ENCODE peak calls at places on chromosomes 2 and 18, in four cellular contexts. P, Q, E and D are unnamed samples.

GRCh38 chr2:60517441-60517840 is 36.0 kb downstream of the BCL11A start:
- DNase-seq in P (no peak), Q (peak), E (no peak), D (no peak)

GRCh38 chr2:240836781-240837467 is 16.9 kb upstream of the KIF1A start:
- DNase-seq in P (no peak), Q (peak), E (no peak), D (no peak)

GRCh38 chr2:233424028-233424951 is 70.0 kb downstream of the DGKD start:
- DNase-seq in P (peak), Q (no peak), E (peak), D (no peak)

GRCh38 chr2:149401007-149401406 is 70.6 kb downstream of the LYPD6 start:
- DNase-seq in P (no peak), Q (no peak), E (no peak), D (no peak)

GRCh38 chr2:215764441-215765048 is 248.8 kb downstream of the MREG start:
- DNase-seq in P (no peak), Q (peak), E (no peak), D (no peak)

GRCh38 chr18:74534150-74534969 is at the start of gene CNDP1:
- DNase-seq in P (no peak), Q (no peak), E (no peak), D (no peak)

GRCh38 chr2:128321421-128321775 is 2.7 kb upstream of the HS6ST1 start:
- DNase-seq in P (no peak), Q (no peak), E (no peak), D (no peak)

GRCh38 chr18:7671105-7671504 is 104.0 kb downstream of the PTPRM start:
- DNase-seq in P (no peak), Q (no peak), E (no peak), D (no peak)

GRCh38 chr18:67417864-67418523 is 98.5 kb downstream of the DSEL start:
- DNase-seq in P (no peak), Q (peak), E (peak), D (no peak)

GRCh38 chr2:43343573-43344304 is 117.3 kb upstream of the ZFP36L2 start:
- DNase-seq in P (peak), Q (peak), E (no peak), D (peak)

GRCh38 chr2:77778917-77779316 is 256.7 kb upstream of the LRRTM4 start:
- DNase-seq in P (no peak), Q (no peak), E (no peak), D (no peak)

GRCh38 chr2:200089040-200089755 is 133.8 kb downstream of the MAIP1 start:
- DNase-seq in P (no peak), Q (peak), E (no peak), D (no peak)

GRCh38 chr2:20351555-20352229 is 1.0 kb upstream of the PUM2 start:
- DNase-seq in P (no peak), Q (no peak), E (peak), D (no peak)

GRCh38 chr2:70703900-70704549 is 64.0 kb downstream of the ADD2 start:
- DNase-seq in P (no peak), Q (no peak), E (no peak), D (no peak)

GRCh38 chr18:48592540-48592939 is 53.7 kb downstream of the CTIF start:
- DNase-seq in P (no peak), Q (no peak), E (no peak), D (no peak)

GRCh38 chr2:150168596-150168995 is 318.9 kb downstream of the RND3 start:
- DNase-seq in P (no peak), Q (peak), E (no peak), D (no peak)

GRCh38 chr18:55031979-55032378 is 72.7 kb upstream of the CCDC68 start:
- DNase-seq in P (no peak), Q (no peak), E (no peak), D (no peak)

GRCh38 chr18:48408727-48409590 is at the start of gene ZBTB7C:
- DNase-seq in P (no peak), Q (peak), E (no peak), D (no peak)

GRCh38 chr2:204452464-204453023 is 92.7 kb upstream of the PARD3B start:
- DNase-seq in P (peak), Q (peak), E (peak), D (peak)

GRCh38 chr18:23631746-23632145 is 31.0 kb downstream of the ANKRD29 start:
- DNase-seq in P (no peak), Q (no peak), E (no peak), D (no peak)

GRCh38 chr2:23411752-23412431 is 26.9 kb downstream of the KLHL29 start:
- DNase-seq in P (no peak), Q (peak), E (no peak), D (no peak)

GRCh38 chr2:54388093-54388492 is 68.0 kb upstream of the SPTBN1 start:
- DNase-seq in P (no peak), Q (no peak), E (no peak), D (no peak)

GRCh38 chr2:111990375-111990774 is 64.7 kb upstream of the TMEM87B start:
- DNase-seq in P (no peak), Q (no peak), E (no peak), D (no peak)

GRCh38 chr2:124482551-124482950 is 457.5 kb downstream of the CNTNAP5 start:
- DNase-seq in P (no peak), Q (no peak), E (no peak), D (no peak)

GRCh38 chr2:98065804-98066203 is 21.2 kb upstream of the VWA3B start:
- DNase-seq in P (no peak), Q (no peak), E (no peak), D (no peak)

GRCh38 chr2:121489284-121489683 is 41.4 kb upstream of the RNU4ATAC start:
- DNase-seq in P (no peak), Q (peak), E (peak), D (no peak)

GRCh38 chr2:43269706-43270105 is 43.3 kb upstream of the ZFP36L2 start:
- DNase-seq in P (peak), Q (peak), E (no peak), D (no peak)

GRCh38 chr2:181126311-181126710 is 145.9 kb downstream of the UBE2E3 start:
- DNase-seq in P (no peak), Q (no peak), E (no peak), D (no peak)
- H3K4me3 ChIP-seq in P (no peak), Q (no peak), E (no peak), D (no peak)

GRCh38 chr18:59055345-59056032 is 84.2 kb upstream of the SEC11C start:
- DNase-seq in P (no peak), Q (peak), E (peak), D (no peak)
- TF ChIP-seq CTCF in P (no peak), Q (peak), E (no peak), D (peak)

GRCh38 chr2:85303780-85304531 is 23.8 kb downstream of the TGOLN2 start:
- DNase-seq in P (no peak), Q (no peak), E (no peak), D (no peak)

GRCh38 chr2:85307527-85307897 is 20.3 kb downstream of the TGOLN2 start:
- DNase-seq in P (no peak), Q (no peak), E (no peak), D (no peak)

GRCh38 chr2:85302106-85302505 is 25.7 kb downstream of the TGOLN2 start:
- DNase-seq in P (no peak), Q (no peak), E (no peak), D (no peak)
- H3K4me3 ChIP-seq in P (no peak), Q (no peak), E (no peak), D (no peak)

GRCh38 chr2:72815655-72816268 is 10.1 kb downstream of the EXOC6B start:
- DNase-seq in P (no peak), Q (peak), E (peak), D (no peak)
- TF ChIP-seq CTCF in P (no peak), Q (peak), E (peak), D (no peak)

GRCh38 chr2:75337040-75337439 is 137.7 kb upstream of the TACR1 start:
- DNase-seq in P (no peak), Q (no peak), E (no peak), D (no peak)
- H3K4me3 ChIP-seq in P (no peak), Q (no peak), E (no peak), D (no peak)

DNA sequence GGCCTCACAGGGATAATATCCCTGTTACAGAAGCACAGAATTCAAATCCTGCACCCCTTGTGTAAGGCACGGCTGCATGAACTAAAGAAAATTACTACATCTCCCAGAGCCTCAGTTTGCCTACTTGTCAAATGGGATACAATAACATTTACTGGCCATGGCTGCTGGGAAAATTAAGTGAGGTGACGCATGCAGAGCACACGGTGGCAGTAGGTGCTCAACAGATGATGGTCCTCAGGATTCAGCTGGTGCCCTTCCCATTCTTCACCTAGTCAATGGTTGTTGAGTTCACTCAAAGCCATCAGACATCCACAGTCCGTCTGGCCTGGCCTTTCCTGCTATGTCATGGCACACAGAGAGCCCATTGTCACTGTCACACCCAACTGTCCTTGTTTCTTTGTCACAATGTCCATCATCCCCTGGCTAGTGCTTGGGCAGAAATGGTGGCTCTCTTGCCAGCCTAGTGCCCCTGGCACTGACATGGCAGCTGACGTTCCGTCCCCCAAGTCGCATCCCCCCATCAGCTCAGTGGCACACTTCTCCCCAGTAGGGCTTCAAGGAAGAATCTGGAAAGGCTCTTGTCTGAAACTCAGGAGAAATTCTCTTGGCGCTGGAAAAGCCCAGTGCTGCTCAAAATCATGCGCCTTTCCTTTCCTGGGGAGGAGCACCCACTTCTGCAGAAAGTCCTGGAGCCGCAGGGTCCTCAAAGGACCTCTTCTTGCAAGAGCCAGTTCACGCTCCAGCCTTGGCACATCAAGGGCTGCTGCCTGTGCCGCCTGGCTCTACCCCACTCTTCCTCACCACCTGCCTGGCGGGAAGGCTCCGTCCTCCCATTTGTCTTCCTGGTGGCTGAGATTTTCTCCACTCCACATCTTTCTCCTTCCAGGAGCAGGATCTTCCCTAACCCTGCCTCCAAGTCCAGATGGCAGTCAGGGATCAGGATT is 55.9 kb upstream of the SLC66A3 start:
- DNase-seq in P (no peak), Q (no peak), E (peak), D (no peak)
- TF ChIP-seq CTCF in P (no peak), Q (no peak), E (no peak), D (no peak)